ENCODE peak calls at places on chromosomes 13 and 19, in seven cellular contexts. N is pancreas; O is NCI-H1105; A is naive thymus-derived CD8-positive, alpha-beta T cell; P is LoVo; K is foreskin melanocyte; R is NCI-H1436. U is an unnamed sample.

GRCh38 chr13:50527612-50528509 is 315.6 kb downstream of the DLEU7 start:
- DNase-seq in P (no peak), R (no peak), O (no peak), N (no peak), A (no peak), K (no peak), U (no peak)

GRCh38 chr13:29684441-29684840 is 89.0 kb upstream of the SLC7A1 start:
- DNase-seq in O (no peak), K (peak), P (no peak), A (no peak), R (no peak), N (no peak), U (no peak)

GRCh38 chr19:40279761-40280607 is 5.2 kb downstream of the AKT2 start:
- DNase-seq in K (no peak), R (no peak), P (no peak), O (no peak), A (no peak), N (no peak), U (no peak)

GRCh38 chr13:42474954-42475353 is 99.0 kb upstream of the TNFSF11 start:
- DNase-seq in P (no peak), O (no peak), A (no peak), K (peak), N (no peak), R (no peak), U (no peak)

GRCh38 chr19:38158730-38159129 is 65.3 kb downstream of the DPF1 start:
- DNase-seq in N (no peak), A (no peak), P (no peak), K (no peak), R (no peak), O (no peak), U (no peak)

GRCh38 chr19:41532526-41532925 is 43.4 kb upstream of the CEACAM21 start:
- DNase-seq in N (no peak), O (no peak), R (no peak), P (no peak), A (no peak), K (no peak), U (no peak)

GRCh38 chr13:100528820-100529219 is 59.8 kb downstream of the GGACT start:
- DNase-seq in P (no peak), A (no peak), N (no peak), K (no peak), R (no peak), O (no peak), U (no peak)

GRCh38 chr19:19552811-19553210 is 14.7 kb downstream of the CILP2 start:
- DNase-seq in P (peak), A (no peak), R (no peak), N (no peak), K (no peak), O (no peak), U (no peak)

GRCh38 chr19:3881272-3882040 is 971 bp downstream of the ATCAY start:
- DNase-seq in A (no peak), P (no peak), K (no peak), O (peak), R (no peak), N (no peak), U (no peak)

GRCh38 chr13:81089758-81090157 is 748.8 kb upstream of the SPRY2 start:
- DNase-seq in O (no peak), R (no peak), A (no peak), K (no peak), P (no peak), N (no peak), U (no peak)

GRCh38 chr13:21138561-21138960 is 37.8 kb downstream of the SKA3 start:
- DNase-seq in A (no peak), O (no peak), R (no peak), K (no peak), P (no peak), N (no peak), U (no peak)

GRCh38 chr13:39536274-39536673 is 66.7 kb downstream of the LHFPL6 start:
- DNase-seq in P (no peak), K (no peak), O (no peak), A (no peak), R (no peak), N (no peak), U (no peak)

GRCh38 chr13:109938255-109938936 is 152.0 kb upstream of the IRS2 start:
- DNase-seq in R (no peak), O (no peak), N (no peak), A (no peak), P (no peak), K (no peak), U (no peak)

GRCh38 chr19:16373989-16374388 is 49.4 kb downstream of the KLF2 start:
- DNase-seq in P (no peak), K (no peak), O (no peak), N (no peak), R (no peak), A (no peak), U (no peak)

GRCh38 chr13:29496241-29496712 is 99.2 kb downstream of the SLC7A1 start:
- DNase-seq in R (no peak), K (no peak), N (peak), P (no peak), O (no peak), A (no peak), U (no peak)

GRCh38 chr19:2420490-2420889 is 6.9 kb downstream of the TIMM13 start:
- DNase-seq in A (no peak), N (no peak), O (no peak), P (no peak), K (no peak), R (no peak), U (no peak)

GRCh38 chr19:53980553-53981407 is 10.7 kb upstream of the CACNG6 start:
- DNase-seq in O (no peak), A (no peak), K (no peak), N (no peak), P (peak), R (no peak), U (no peak)

GRCh38 chr13:46295531-46296464 is 84.1 kb downstream of the LRRC63 start:
- DNase-seq in P (peak), A (peak), R (no peak), O (no peak), N (no peak), K (peak), U (no peak)

GRCh38 chr13:63367522-63368198 is 1952.0 kb upstream of the PCDH20 start:
- DNase-seq in R (no peak), P (no peak), A (no peak), O (no peak), N (no peak), K (no peak), U (no peak)

GRCh38 chr19:15831626-15832025 is 16.2 kb upstream of the OR10H1 start:
- DNase-seq in K (no peak), R (no peak), P (no peak), O (no peak), A (no peak), N (no peak), U (no peak)